ENCODE peak calls at places on chromosomes 16 and 17, in seven cellular contexts. I, K, X, Q, Y, D and C are unnamed samples.

GRCh38 chr17:45019177-45019711 is 32.2 kb downstream of the DCAKD start:
- DNase-seq in I (no peak), K (peak; percentile 35), X (peak; percentile 74), Q (no peak), Y (peak; percentile 34), D (peak; percentile 91), C (peak; percentile 56)

GRCh38 chr17:46935658-46936266 is 12.8 kb downstream of the GOSR2 start:
- DNase-seq in I (no peak), K (no peak), X (no peak), Q (no peak), Y (no peak), D (no peak), C (no peak)

GRCh38 chr16:3538222-3538621 is 37.4 kb downstream of the CLUAP1 start:
- DNase-seq in I (no peak), K (no peak), X (no peak), Q (no peak), Y (no peak), D (no peak), C (no peak)

GRCh38 chr17:55416470-55417052 is 5.1 kb downstream of the MMD start:
- DNase-seq in I (no peak), K (no peak), X (no peak), Q (no peak), Y (peak; percentile 55), D (no peak), C (no peak)

GRCh38 chr16:70460737-70461261 is 6.4 kb downstream of the FCSK start:
- DNase-seq in I (no peak), K (no peak), X (no peak), Q (no peak), Y (peak; percentile 39), D (no peak), C (no peak)

GRCh38 chr17:1796800-1797199 is 32.9 kb downstream of the SMYD4 start:
- DNase-seq in I (no peak), K (no peak), X (no peak), Q (no peak), Y (no peak), D (no peak), C (no peak)

GRCh38 chr17:50051082-50051576 is 4.8 kb upstream of the ITGA3 start:
- DNase-seq in I (no peak), K (no peak), X (no peak), Q (no peak), Y (peak; percentile 88), D (peak; percentile 90), C (no peak)

GRCh38 chr16:64586756-64587155 is 535.1 kb downstream of the CDH11 start:
- DNase-seq in I (no peak), K (no peak), X (no peak), Q (no peak), Y (no peak), D (no peak), C (no peak)

GRCh38 chr16:10625595-10626357 is 45.4 kb upstream of the EMP2 start:
- DNase-seq in I (no peak), K (no peak), X (no peak), Q (no peak), Y (peak; percentile 31), D (no peak), C (no peak)

GRCh38 chr17:46773676-46774075 is 44.8 kb downstream of the WNT3 start:
- DNase-seq in I (no peak), K (no peak), X (no peak), Q (peak; percentile 84), Y (no peak), D (no peak), C (no peak)

GRCh38 chr17:70804161-70804560 is 634.8 kb downstream of the KCNJ2 start:
- DNase-seq in I (no peak), K (no peak), X (no peak), Q (no peak), Y (peak; percentile 61), D (no peak), C (no peak)

GRCh38 chr17:47288531-47289116 is 35.0 kb downstream of the ITGB3 start:
- DNase-seq in I (no peak), K (peak; percentile 45), X (no peak), Q (no peak), Y (peak; percentile 69), D (no peak), C (no peak)

GRCh38 chr16:31088459-31089183 is at the start of gene PRSS53:
- DNase-seq in I (no peak), K (no peak), X (no peak), Q (no peak), Y (no peak), D (no peak), C (no peak)

GRCh38 chr16:50121721-50122445 is 31.2 kb upstream of the TENT4B start:
- DNase-seq in I (peak; percentile 72), K (no peak), X (no peak), Q (peak; percentile 36), Y (no peak), D (no peak), C (no peak)

GRCh38 chr16:51719376-51719775 is 568.3 kb upstream of the SALL1 start:
- DNase-seq in I (no peak), K (no peak), X (no peak), Q (no peak), Y (no peak), D (no peak), C (no peak)

GRCh38 chr17:38896373-38896954 is 26.6 kb downstream of the LASP1 start:
- DNase-seq in I (no peak), K (no peak), X (peak; percentile 61), Q (no peak), Y (peak; percentile 22), D (no peak), C (no peak)

GRCh38 chr17:38898812-38899348 is 26.5 kb upstream of the LASP1NB start:
- DNase-seq in I (peak; percentile 64), K (no peak), X (no peak), Q (no peak), Y (no peak), D (no peak), C (peak; percentile 96)

GRCh38 chr17:38897671-38898290 is 27.6 kb upstream of the LASP1NB start:
- DNase-seq in I (no peak), K (no peak), X (no peak), Q (no peak), Y (no peak), D (no peak), C (no peak)

GRCh38 chr17:38897176-38897575 is 27.3 kb downstream of the LASP1 start:
- DNase-seq in I (no peak), K (peak; percentile 69), X (peak; percentile 93), Q (no peak), Y (peak; percentile 28), D (no peak), C (no peak)

GRCh38 chr17:38898291-38898679 is 27.1 kb upstream of the LASP1NB start:
- DNase-seq in I (no peak), K (no peak), X (no peak), Q (no peak), Y (no peak), D (no peak), C (no peak)
- TF ChIP-seq POLR2A in I (no peak), K (no peak), X (no peak), Q (no peak), Y (no peak), D (no peak), C (no peak)

GRCh38 chr16:53131363-53132071 is 76.7 kb downstream of the CHD9 start:
- DNase-seq in I (no peak), K (peak; percentile 62), X (peak; percentile 68), Q (peak; percentile 94), Y (peak; percentile 31), D (peak; percentile 47), C (peak; percentile 60)
- TF ChIP-seq POLR2A in I (peak; percentile 70), K (no peak), X (no peak), Q (no peak), Y (peak; percentile 27), D (no peak), C (peak; percentile 19)

DNA sequence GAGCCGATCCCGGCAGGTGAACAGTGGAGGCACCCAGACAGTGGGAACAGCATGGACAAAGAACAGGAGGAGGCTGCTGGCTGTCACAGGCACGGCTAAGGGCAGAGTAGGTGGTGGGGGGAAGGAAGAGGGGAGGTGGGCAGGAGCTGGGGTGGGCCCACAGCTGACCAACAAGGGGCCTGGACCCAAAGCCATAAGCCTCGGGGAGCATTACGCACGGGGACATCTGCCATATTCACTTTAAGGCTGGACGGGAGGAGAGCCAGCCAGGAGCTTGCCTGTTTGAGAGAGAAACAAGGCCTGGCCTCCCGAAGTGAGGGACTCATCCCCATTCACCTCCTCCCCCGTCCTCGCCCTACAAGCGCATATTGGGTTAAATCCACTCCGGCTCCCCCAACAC is 19.6 kb upstream of the HAP1 start:
- DNase-seq in I (no peak), K (no peak), X (no peak), Q (no peak), Y (no peak), D (no peak), C (no peak)
- TF ChIP-seq POLR2A in I (no peak), K (no peak), X (no peak), Q (no peak), Y (no peak), D (no peak), C (no peak)

GRCh38 chr17:43006639-43007551 is at the start of gene IFI35:
- DNase-seq in I (peak; percentile 69), K (peak; percentile 89), X (peak; percentile 90), Q (peak; percentile 98), Y (peak; percentile 82), D (no peak), C (peak; percentile 74)
- TF ChIP-seq POLR2A in I (peak; percentile 80), K (no peak), X (no peak), Q (no peak), Y (peak; percentile 41), D (peak; percentile 48), C (peak; percentile 75)

DNA sequence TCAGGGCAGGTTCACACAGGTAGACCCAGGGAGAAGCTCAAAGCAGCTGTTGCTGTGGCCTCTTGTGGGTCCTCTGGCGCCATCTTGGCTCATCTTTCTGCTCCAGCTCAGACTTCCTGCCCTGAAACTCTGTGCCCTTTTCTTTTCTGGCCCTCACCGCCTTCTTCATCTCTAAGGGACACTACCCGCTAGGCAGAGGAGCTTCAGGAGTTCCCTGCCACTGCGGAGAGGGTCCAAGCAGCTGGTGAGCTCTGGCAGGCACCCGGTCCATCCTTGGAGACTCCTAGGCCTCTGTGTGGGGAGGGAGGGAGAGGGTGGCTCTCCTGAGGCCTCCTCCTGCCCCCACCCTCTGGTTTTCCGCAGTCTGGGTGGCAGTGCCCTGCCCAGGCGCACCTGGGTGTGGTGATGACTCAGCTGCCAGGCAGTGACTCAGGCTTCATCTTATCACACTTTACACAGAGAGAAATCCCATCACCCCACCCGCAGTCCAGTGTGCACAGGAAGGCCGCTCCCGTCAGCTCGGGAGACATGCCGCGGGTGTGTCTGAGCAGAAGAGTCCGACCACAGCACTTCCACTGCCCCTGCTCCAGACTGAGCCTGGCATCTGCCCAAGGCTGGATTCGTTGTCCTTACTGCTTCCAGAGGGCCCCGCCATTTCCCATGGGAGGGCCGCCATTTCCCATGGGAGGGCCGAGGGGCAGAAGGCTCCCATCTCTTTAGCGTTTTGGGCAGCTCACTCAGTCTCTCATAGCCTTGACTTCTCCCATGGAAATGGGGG is 7.3 kb downstream of the NT5C start:
- DNase-seq in I (no peak), K (no peak), X (peak; percentile 59), Q (peak; percentile 90), Y (peak; percentile 18), D (peak; percentile 98), C (no peak)
- TF ChIP-seq POLR2A in I (no peak), K (no peak), X (no peak), Q (no peak), Y (no peak), D (peak; percentile 52), C (peak; percentile 11)

GRCh38 chr16:508884-509736 is 18.4 kb upstream of the CAPN15 start:
- DNase-seq in I (no peak), K (no peak), X (no peak), Q (no peak), Y (peak; percentile 35), D (no peak), C (no peak)
- TF ChIP-seq POLR2A in I (no peak), K (no peak), X (no peak), Q (no peak), Y (no peak), D (no peak), C (no peak)

GRCh38 chr16:27214084-27214961 is 11.0 kb downstream of the KDM8 start:
- DNase-seq in I (no peak), K (no peak), X (no peak), Q (no peak), Y (no peak), D (no peak), C (no peak)
- TF ChIP-seq POLR2A in I (no peak), K (no peak), X (no peak), Q (no peak), Y (no peak), D (no peak), C (no peak)